ENCODE peak calls at places on chromosomes 16 and 17, in nine cellular contexts. Q, E, C, R, T, D, M, F and Z are unnamed samples. For H3K4me1, the result is how much of the 10 kb centered on the place peaks cover.

GRCh38 chr17:49915260-49915659 is 53.7 kb upstream of the DLX4 start:
- DNase-seq in E (no peak), R (no peak), Q (no peak), C (no peak), D (no peak), M (no peak), F (no peak), T (no peak), Z (no peak)

GRCh38 chr16:67101301-67101675 is 8.5 kb upstream of the PHAF1 start:
- DNase-seq in E (no peak), C (no peak), T (no peak), M (no peak), Q (peak), R (no peak), F (no peak), D (no peak), Z (no peak)

GRCh38 chr17:37538991-37539659 is 49.4 kb downstream of the DUSP14 start:
- DNase-seq in Q (no peak), E (no peak), C (no peak), R (no peak), F (no peak), D (no peak), T (no peak), M (no peak), Z (no peak)

GRCh38 chr16:86676216-86676800 is 98.0 kb downstream of the FOXL1 start:
- DNase-seq in R (no peak), M (no peak), E (peak), T (no peak), Q (peak), F (no peak), D (no peak), C (peak), Z (no peak)

GRCh38 chr16:81499576-81500380 is 55.2 kb downstream of the CMIP start:
- DNase-seq in F (no peak), R (no peak), T (no peak), C (no peak), D (no peak), E (no peak), M (no peak), Q (no peak), Z (no peak)

GRCh38 chr16:90018297-90019200 is 707 bp downstream of the DBNDD1 start:
- DNase-seq in F (peak), Q (peak), C (peak), E (no peak), M (peak), D (no peak), R (peak), T (peak), Z (no peak)

GRCh38 chr17:74532115-74532514 is 840 bp upstream of the CD300LB start:
- DNase-seq in M (no peak), C (no peak), E (no peak), T (no peak), D (peak), F (peak), R (no peak), Q (no peak), Z (peak)

GRCh38 chr16:12669908-12670307 is 133.8 kb downstream of the CPPED1 start:
- DNase-seq in C (no peak), E (no peak), F (no peak), Q (no peak), R (no peak), T (no peak), M (no peak), D (no peak), Z (no peak)

GRCh38 chr17:41421116-41421515 is 3.3 kb downstream of the KRT37 start:
- DNase-seq in E (no peak), M (peak), T (no peak), R (no peak), C (peak), F (no peak), D (no peak), Q (peak), Z (no peak)

GRCh38 chr16:89324056-89325010 is 106.8 kb downstream of the ZNF778 start:
- DNase-seq in T (no peak), E (no peak), R (no peak), C (peak), F (no peak), D (no peak), Q (peak), M (no peak), Z (no peak)

GRCh38 chr17:38898291-38898679 is 27.1 kb upstream of the LASP1NB start:
- DNase-seq in D (peak), R (no peak), C (no peak), M (no peak), E (no peak), T (no peak), F (no peak), Q (no peak), Z (peak)

GRCh38 chr17:8728991-8729390 is 15.6 kb downstream of the CCDC42 start:
- DNase-seq in M (no peak), E (no peak), F (peak), Q (no peak), C (no peak), R (no peak), D (no peak), T (no peak), Z (no peak)

GRCh38 chr17:8732406-8733065 is 12.1 kb downstream of the CCDC42 start:
- DNase-seq in Q (peak), E (no peak), C (no peak), M (no peak), F (no peak), D (peak), R (no peak), T (no peak), Z (no peak)

GRCh38 chr17:8728251-8728925 is 16.2 kb downstream of the CCDC42 start:
- DNase-seq in F (no peak), T (no peak), M (no peak), R (no peak), D (no peak), E (no peak), C (no peak), Q (peak), Z (no peak)

GRCh38 chr17:8729421-8729820 is 15.2 kb downstream of the CCDC42 start:
- DNase-seq in E (no peak), R (no peak), F (no peak), M (no peak), Q (no peak), T (no peak), D (no peak), C (no peak), Z (no peak)

GRCh38 chr17:8729860-8730259 is 14.8 kb downstream of the CCDC42 start:
- DNase-seq in E (no peak), M (no peak), Q (no peak), C (no peak), T (no peak), F (no peak), D (no peak), R (no peak), Z (no peak)
- H2AFZ ChIP-seq in E (no peak), M (no peak), Q (no peak), C (no peak), T (no peak), F (no peak), D (no peak), R (no peak), Z (no peak)

GRCh38 chr16:60815033-60815432 is 1221.2 kb downstream of the CDH8 start:
- DNase-seq in E (no peak), F (no peak), T (no peak), M (no peak), D (no peak), Q (no peak), C (no peak), R (no peak), Z (no peak)
- H3K4me1 ChIP-seq in E (under half), F (under half), T (under half), M (under half), D (under half), Q (under half), C (under half), R (under half), Z (under half)

GRCh38 chr16:69607674-69608073 is 41.9 kb downstream of the NFAT5 start:
- DNase-seq in C (no peak), M (no peak), Q (no peak), D (peak), T (no peak), R (no peak), E (no peak), F (no peak), Z (no peak)

GRCh38 chr16:69611103-69611640 is 45.4 kb downstream of the NFAT5 start:
- DNase-seq in R (no peak), Q (no peak), D (no peak), C (no peak), E (no peak), M (no peak), F (no peak), T (peak), Z (no peak)

GRCh38 chr16:69606985-69607384 is 41.2 kb downstream of the NFAT5 start:
- DNase-seq in C (no peak), E (no peak), F (no peak), T (no peak), R (no peak), M (no peak), D (no peak), Q (no peak), Z (no peak)

GRCh38 chr16:69613283-69614154 is 47.8 kb downstream of the NFAT5 start:
- DNase-seq in M (peak), C (peak), D (no peak), F (no peak), E (no peak), T (no peak), R (no peak), Q (peak), Z (no peak)

GRCh38 chr16:69610356-69610755 is 44.6 kb downstream of the NFAT5 start:
- DNase-seq in C (no peak), M (no peak), D (no peak), E (no peak), R (peak), T (peak), Q (peak), F (peak), Z (no peak)
- TF ChIP-seq EZH2phosphoT487 in C (no peak), M (no peak), D (no peak), E (no peak), R (no peak), T (no peak), Q (no peak), F (no peak), Z (no peak)

DNA sequence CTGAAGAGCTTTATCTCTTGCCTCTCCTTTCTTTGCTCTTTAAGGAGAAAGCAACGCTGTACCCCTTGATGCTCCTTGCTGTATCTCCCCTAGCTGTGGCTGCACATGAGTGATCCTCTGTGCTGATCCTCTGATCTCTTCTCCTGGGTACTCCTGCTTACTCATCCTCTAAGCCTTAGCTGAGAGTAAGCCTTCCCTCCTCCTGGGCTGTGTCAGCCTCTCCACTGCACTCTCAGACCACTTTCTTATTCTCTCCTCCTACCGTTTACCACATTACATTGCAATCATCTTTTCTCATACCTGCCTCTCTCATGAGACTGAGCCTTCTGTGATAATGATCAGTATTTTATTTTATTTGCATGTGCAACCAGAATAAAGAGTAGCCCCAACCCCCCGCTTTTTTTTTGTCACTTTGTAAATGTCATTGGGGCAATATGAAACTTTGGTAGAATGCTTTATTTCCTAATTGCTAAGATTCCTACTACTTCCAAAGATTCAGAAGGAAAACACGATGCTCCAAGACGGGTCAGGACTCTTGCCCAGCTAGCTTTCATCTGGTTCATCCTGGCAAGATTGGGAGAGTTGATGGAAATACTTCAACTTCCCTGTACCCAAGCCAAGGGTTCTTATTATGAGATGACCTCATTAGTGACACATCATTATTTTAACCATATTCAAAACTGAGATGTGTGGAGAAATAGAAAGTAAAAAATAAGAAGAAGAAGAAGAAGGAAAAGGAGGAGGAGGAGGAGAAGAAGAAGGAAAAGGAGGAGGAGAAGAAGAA is 25.3 kb downstream of the SOX9 start:
- DNase-seq in R (no peak), M (no peak), D (no peak), F (no peak), T (no peak), E (no peak), Q (peak), C (peak), Z (no peak)
- H2AFZ ChIP-seq in R (no peak), M (no peak), D (no peak), F (no peak), T (no peak), E (no peak), Q (no peak), C (no peak), Z (no peak)

DNA sequence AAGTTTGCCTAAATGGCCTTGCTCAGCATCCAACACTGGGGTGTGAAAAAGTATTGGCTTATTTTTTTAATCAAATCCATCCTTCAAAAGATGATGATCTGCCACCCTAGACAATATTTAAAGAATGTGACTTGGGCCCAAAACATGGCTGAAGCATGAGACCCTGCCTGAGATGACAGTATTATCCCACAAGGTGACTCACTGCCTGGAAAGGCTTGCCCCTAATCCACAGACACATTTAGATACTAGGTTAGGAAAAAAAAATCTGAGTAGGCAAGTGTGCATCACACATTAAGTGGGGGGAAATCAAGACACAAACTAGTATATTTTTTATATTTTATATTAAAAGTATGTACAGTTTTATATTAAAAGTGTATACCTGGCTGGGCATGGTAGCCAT is 38.4 kb downstream of the TOM1L2 start:
- DNase-seq in C (peak), Q (peak), R (no peak), D (no peak), E (no peak), F (no peak), T (no peak), M (no peak), Z (no peak)
- H3K4me1 ChIP-seq in C (under half), Q (half or more), R (under half), D (under half), E (under half), F (under half), T (half or more), M (under half), Z (under half)

DNA sequence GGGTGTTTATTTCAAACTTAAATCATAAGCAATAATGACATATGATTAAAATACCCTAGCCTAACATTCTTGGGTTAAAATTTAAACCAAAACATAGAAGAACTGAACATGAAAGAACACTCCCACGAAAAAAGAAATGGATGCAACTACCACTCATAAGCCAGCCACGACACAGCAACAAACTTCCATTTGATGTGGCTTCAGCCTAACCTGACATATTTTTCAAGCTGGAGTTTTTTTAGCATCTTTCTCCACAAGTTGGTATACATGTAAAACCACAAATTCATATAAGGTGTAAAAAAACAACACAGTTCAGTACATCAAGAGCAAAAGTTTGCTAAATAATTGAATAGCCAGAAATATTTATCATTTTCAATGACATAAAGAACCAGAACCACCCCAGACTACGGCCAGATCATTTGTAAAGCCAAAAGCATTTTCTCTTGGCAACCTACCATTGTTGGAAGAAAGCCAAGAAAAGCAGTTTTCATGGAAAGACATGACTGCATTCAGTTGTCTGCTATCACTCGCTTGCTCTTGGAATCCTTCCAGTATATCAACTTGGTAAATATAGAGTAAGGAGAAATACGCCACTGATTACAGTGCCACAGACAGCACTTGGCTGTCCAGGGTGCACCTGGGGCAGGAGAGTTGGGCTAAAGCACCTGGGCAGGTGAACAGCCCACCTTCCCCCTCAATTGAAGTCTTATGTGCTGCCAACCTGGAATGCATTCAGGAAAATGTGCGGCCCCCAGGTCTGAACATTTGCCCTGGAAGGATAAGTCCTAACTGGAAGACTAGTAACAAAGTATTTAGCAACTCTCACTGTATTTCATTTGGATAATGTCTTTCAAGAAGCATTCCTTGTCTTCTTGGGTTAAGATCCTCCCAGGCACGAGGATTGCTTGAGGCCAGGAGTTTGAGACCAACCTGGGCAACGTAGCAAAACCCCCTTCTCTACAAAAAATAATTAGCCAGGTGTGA is 60.5 kb downstream of the CREBBP start:
- DNase-seq in T (peak), R (no peak), Q (peak), E (peak), D (no peak), M (peak), C (peak), F (no peak), Z (no peak)
- TF ChIP-seq EZH2phosphoT487 in T (no peak), R (no peak), Q (no peak), E (no peak), D (no peak), M (no peak), C (no peak), F (no peak), Z (no peak)

GRCh38 chr17:68346448-68346847 is 55.2 kb downstream of the ARSG start:
- DNase-seq in C (no peak), M (no peak), D (no peak), T (no peak), F (no peak), Q (no peak), R (peak), E (no peak), Z (peak)

GRCh38 chr17:68347380-68347779 is 56.1 kb downstream of the ARSG start:
- DNase-seq in M (no peak), T (no peak), Q (no peak), F (no peak), R (no peak), D (no peak), C (no peak), E (no peak), Z (peak)

GRCh38 chr17:68341482-68341881 is 50.2 kb downstream of the ARSG start:
- DNase-seq in F (no peak), C (no peak), E (no peak), D (no peak), R (peak), M (no peak), Q (no peak), T (no peak), Z (no peak)

GRCh38 chr17:68343976-68344375 is 52.7 kb downstream of the ARSG start:
- DNase-seq in F (no peak), R (no peak), C (no peak), M (no peak), Q (no peak), T (no peak), E (no peak), D (no peak), Z (peak)

GRCh38 chr17:68344701-68345136 is 53.4 kb downstream of the ARSG start:
- DNase-seq in T (no peak), Q (no peak), R (peak), D (no peak), F (no peak), E (no peak), M (no peak), C (no peak), Z (peak)
- H2AFZ ChIP-seq in T (no peak), Q (no peak), R (no peak), D (no peak), F (no peak), E (no peak), M (no peak), C (no peak), Z (peak)

DNA sequence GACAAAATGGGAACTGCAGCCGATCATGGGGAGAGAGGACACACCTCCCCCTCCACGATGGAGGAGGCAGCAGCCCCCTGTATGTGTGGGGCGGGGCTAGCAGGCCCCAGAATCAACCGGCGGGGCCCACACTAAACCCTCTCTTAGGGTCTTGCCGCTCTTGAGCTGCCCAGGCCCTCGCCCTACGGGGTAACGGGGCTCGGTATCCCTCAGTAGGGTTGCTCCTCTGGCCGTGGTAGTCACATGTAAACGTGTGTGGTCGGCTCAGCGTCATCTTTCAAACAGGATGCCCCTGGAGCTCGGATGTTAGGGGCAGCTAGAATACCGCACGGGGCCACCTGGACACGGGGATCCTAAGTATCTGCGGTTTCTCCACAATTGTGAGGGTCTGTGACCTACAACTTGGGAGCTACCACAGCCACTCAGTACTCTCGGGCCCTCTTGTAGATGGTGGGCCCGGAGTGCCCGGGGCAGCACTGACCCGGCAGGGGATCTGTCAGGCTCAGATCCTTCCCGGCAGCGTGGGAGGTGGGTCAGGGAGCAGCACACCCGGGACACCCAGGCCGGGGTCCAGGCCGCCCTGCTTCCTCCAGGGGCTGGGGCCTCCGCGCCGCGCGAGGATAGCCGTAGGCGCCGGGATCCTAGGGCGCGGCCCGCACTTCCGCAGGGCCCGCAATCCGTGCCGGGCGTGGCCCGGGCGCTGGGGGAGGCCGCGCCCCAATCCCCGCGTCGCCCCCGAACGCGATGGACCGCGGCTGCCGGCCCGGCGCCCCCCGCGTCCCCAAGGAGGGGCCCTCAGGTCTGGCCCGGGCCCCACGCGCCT is 771 bp downstream of the ARHGDIA start:
- DNase-seq in T (peak), E (no peak), Q (peak), R (peak), M (peak), D (peak), C (peak), F (peak), Z (peak)
- H3K4me1 ChIP-seq in T (under half), E (under half), Q (under half), R (under half), M (half or more), D (under half), C (half or more), F (under half), Z (half or more)